ENCODE peak calls at places on chromosome X, in nine cellular contexts. D is A549, L is HS-27A, T is amniotic stem cell, Z is uterus, B is COR-L47, C is GM23248, S is ureter, X is endothelial cell. K is an unnamed sample.

GRCh38 chrX:68261060-68261672 is 172.1 kb downstream of the OPHN1 start:
- DNase-seq in D (no peak), L (no peak), T (no peak), Z (no peak), B (no peak), C (peak), S (no peak), X (no peak), K (no peak)

GRCh38 chrX:53718073-53718472 is 31.6 kb upstream of the HUWE1 start:
- DNase-seq in D (no peak), L (no peak), T (no peak), Z (no peak), B (no peak), C (no peak), S (no peak), X (no peak), K (no peak)

GRCh38 chrX:8235026-8235425 is 64.0 kb upstream of the VCX2 start:
- DNase-seq in D (no peak), L (no peak), T (no peak), Z (no peak), B (no peak), C (no peak), S (no peak), X (no peak), K (no peak)

GRCh38 chrX:12042615-12043014 is 95.7 kb upstream of the FRMPD4 start:
- DNase-seq in D (no peak), L (no peak), T (no peak), Z (no peak), B (no peak), C (no peak), S (no peak), X (no peak), K (no peak)

GRCh38 chrX:152926279-152926678 is 28.4 kb downstream of the ZNF185 start:
- DNase-seq in D (peak), L (peak), T (peak), Z (peak), B (peak), C (peak), S (peak), X (peak), K (peak)

GRCh38 chrX:136065044-136065671 is 79.9 kb downstream of the SLC9A6 start:
- DNase-seq in D (no peak), L (peak), T (peak), Z (peak), B (no peak), C (peak), S (no peak), X (no peak), K (no peak)

GRCh38 chrX:9144643-9145290 is 110.8 kb upstream of the FAM9B start:
- DNase-seq in D (no peak), L (no peak), T (no peak), Z (no peak), B (no peak), C (peak), S (no peak), X (no peak), K (no peak)

GRCh38 chrX:150587585-150588503 is 19.4 kb downstream of the MTM1 start:
- DNase-seq in D (peak), L (no peak), T (no peak), Z (no peak), B (no peak), C (peak), S (no peak), X (peak), K (no peak)

GRCh38 chrX:1528186-1528883 is 8.7 kb downstream of the P2RY8 start:
- DNase-seq in D (no peak), L (no peak), T (no peak), Z (no peak), B (no peak), C (no peak), S (peak), X (no peak), K (no peak)

GRCh38 chrX:153460826-153461225 is 9.6 kb downstream of the HAUS7 start:
- DNase-seq in D (peak), L (no peak), T (no peak), Z (no peak), B (no peak), C (peak), S (no peak), X (peak), K (peak)

GRCh38 chrX:31988975-31989374 is 917.1 kb upstream of the FTHL17 start:
- DNase-seq in D (no peak), L (no peak), T (no peak), Z (no peak), B (no peak), C (no peak), S (no peak), X (no peak), K (no peak)

GRCh38 chrX:68848189-68848940 is 19.5 kb downstream of the EFNB1 start:
- DNase-seq in D (no peak), L (no peak), T (no peak), Z (no peak), B (no peak), C (no peak), S (no peak), X (no peak), K (no peak)

GRCh38 chrX:2785538-2785937 is 33.7 kb downstream of the XG start:
- DNase-seq in D (no peak), L (no peak), T (no peak), Z (no peak), B (no peak), C (no peak), S (no peak), X (no peak), K (no peak)

GRCh38 chrX:15877380-15877779 is 22.8 kb upstream of the AP1S2 start:
- DNase-seq in D (no peak), L (no peak), T (no peak), Z (no peak), B (no peak), C (peak), S (no peak), X (no peak), K (peak)

GRCh38 chrX:71195959-71196727 is 26.9 kb upstream of the GJB1 start:
- DNase-seq in D (no peak), L (no peak), T (no peak), Z (no peak), B (no peak), C (no peak), S (no peak), X (no peak), K (no peak)

GRCh38 chrX:74251006-74251930 is 52.7 kb upstream of the ZCCHC13 start:
- DNase-seq in D (peak), L (no peak), T (no peak), Z (no peak), B (no peak), C (peak), S (no peak), X (no peak), K (no peak)

GRCh38 chrX:79096339-79096638 is 48.2 kb upstream of the GPR174 start:
- DNase-seq in D (no peak), L (no peak), T (no peak), Z (no peak), B (no peak), C (no peak), S (no peak), X (no peak), K (no peak)

GRCh38 chrX:151004085-151004484 is 20.9 kb downstream of the HMGB3 start:
- DNase-seq in D (peak), L (no peak), T (no peak), Z (no peak), B (peak), C (peak), S (no peak), X (no peak), K (no peak)

GRCh38 chrX:37420179-37420578 is 71.0 kb downstream of the PRRG1 start:
- DNase-seq in D (no peak), L (no peak), T (no peak), Z (no peak), B (no peak), C (peak), S (no peak), X (no peak), K (no peak)

GRCh38 chrX:150898343-150899190 is at the start of gene CD99L2:
- DNase-seq in D (peak), L (peak), T (peak), Z (peak), B (peak), C (peak), S (peak), X (peak), K (peak)

GRCh38 chrX:39012561-39013209 is 211.4 kb downstream of the MID1IP1 start:
- DNase-seq in D (no peak), L (no peak), T (no peak), Z (no peak), B (no peak), C (peak), S (no peak), X (no peak), K (no peak)

GRCh38 chrX:23012162-23012561 is 12.4 kb downstream of the DDX53 start:
- DNase-seq in D (no peak), L (no peak), T (no peak), Z (no peak), B (no peak), C (no peak), S (no peak), X (no peak), K (no peak)

GRCh38 chrX:150547511-150548115 is 20.8 kb upstream of the MTM1 start:
- DNase-seq in D (peak), L (no peak), T (no peak), Z (peak), B (no peak), C (peak), S (peak), X (peak), K (peak)

GRCh38 chrX:23786268-23786815 is 3.4 kb downstream of the SAT1 start:
- DNase-seq in D (peak), L (no peak), T (no peak), Z (no peak), B (no peak), C (peak), S (no peak), X (no peak), K (no peak)

GRCh38 chrX:119512145-119512800 is 44.0 kb downstream of the SLC25A5 start:
- DNase-seq in D (peak), L (no peak), T (peak), Z (peak), B (peak), C (peak), S (peak), X (peak), K (peak)

GRCh38 chrX:40104649-40105015 is 6.9 kb upstream of the BCOR start:
- DNase-seq in D (no peak), L (no peak), T (peak), Z (peak), B (peak), C (peak), S (no peak), X (no peak), K (no peak)

GRCh38 chrX:32408389-32408788 is 803.0 kb downstream of the DMD start:
- DNase-seq in D (peak), L (no peak), T (no peak), Z (no peak), B (peak), C (no peak), S (no peak), X (peak), K (no peak)

GRCh38 chrX:17788439-17788838 is 51.1 kb downstream of the SCML1 start:
- DNase-seq in D (peak), L (no peak), T (peak), Z (peak), B (peak), C (peak), S (no peak), X (peak), K (peak)

GRCh38 chrX:36963852-36964251 is 44.3 kb upstream of the FAM47C start:
- DNase-seq in D (no peak), L (no peak), T (no peak), Z (no peak), B (no peak), C (no peak), S (no peak), X (no peak), K (no peak)

GRCh38 chrX:132482632-132483031 is 6.2 kb downstream of the MBNL3 start:
- DNase-seq in D (no peak), L (no peak), T (no peak), Z (no peak), B (no peak), C (no peak), S (no peak), X (no peak), K (no peak)

GRCh38 chrX:9938516-9938915 is 28.6 kb upstream of the CLDN34 start:
- DNase-seq in D (no peak), L (no peak), T (no peak), Z (no peak), B (no peak), C (no peak), S (no peak), X (no peak), K (no peak)

GRCh38 chrX:48971325-48972213 is at the start of gene KCND1:
- DNase-seq in D (no peak), L (no peak), T (no peak), Z (peak), B (peak), C (peak), S (peak), X (peak), K (peak)

GRCh38 chrX:77793950-77794349 is 7.9 kb upstream of the ATRX start:
- DNase-seq in D (no peak), L (no peak), T (no peak), Z (no peak), B (no peak), C (no peak), S (no peak), X (no peak), K (no peak)